ENCODE peak calls at places on chromosome 17, in nine cellular contexts. One of them, this sample, is unnamed.

GRCh38 chr17:20072692-20072992 is 63.5 kb downstream of the SPECC1 start:
- DNase-seq in glutamatergic neuron: no peak
- DNase-seq in dorsolateral prefrontal cortex: no peak
- DNase-seq in fibroblast of the aortic adventitia: no peak
- DNase-seq in heart left ventricle: no peak
- DNase-seq in sigmoid colon: no peak
- DNase-seq in GM12878: no peak
- DNase-seq in HFFc6: no peak
- DNase-seq in neural crest cell: no peak
- DNase-seq in this sample: no peak

GRCh38 chr17:44878627-44879221 is 20.5 kb downstream of the EFTUD2 start:
- DNase-seq in glutamatergic neuron: peak; percentile 43
- DNase-seq in dorsolateral prefrontal cortex: no peak
- DNase-seq in fibroblast of the aortic adventitia: peak; percentile 59
- DNase-seq in heart left ventricle: no peak
- DNase-seq in sigmoid colon: no peak
- DNase-seq in GM12878: no peak
- DNase-seq in HFFc6: peak; percentile 34
- DNase-seq in neural crest cell: peak; percentile 28
- DNase-seq in this sample: no peak

GRCh38 chr17:55660171-55660886 is 62.3 kb downstream of the TMEM100 start:
- DNase-seq in glutamatergic neuron: no peak
- DNase-seq in dorsolateral prefrontal cortex: no peak
- DNase-seq in fibroblast of the aortic adventitia: peak; percentile 35
- DNase-seq in heart left ventricle: no peak
- DNase-seq in sigmoid colon: no peak
- DNase-seq in GM12878: no peak
- DNase-seq in HFFc6: no peak
- DNase-seq in neural crest cell: no peak
- DNase-seq in this sample: no peak

GRCh38 chr17:81527591-81528383 is at the start of gene FSCN2:
- DNase-seq in glutamatergic neuron: peak; percentile 25
- DNase-seq in dorsolateral prefrontal cortex: no peak
- DNase-seq in fibroblast of the aortic adventitia: no peak
- DNase-seq in heart left ventricle: no peak
- DNase-seq in sigmoid colon: no peak
- DNase-seq in GM12878: no peak
- DNase-seq in HFFc6: no peak
- DNase-seq in neural crest cell: no peak
- DNase-seq in this sample: no peak

GRCh38 chr17:47649972-47650524 is 329 bp downstream of the KPNB1 start:
- DNase-seq in glutamatergic neuron: no peak
- DNase-seq in dorsolateral prefrontal cortex: no peak
- DNase-seq in fibroblast of the aortic adventitia: no peak
- DNase-seq in heart left ventricle: no peak
- DNase-seq in sigmoid colon: no peak
- DNase-seq in GM12878: no peak
- DNase-seq in HFFc6: peak; percentile 9
- DNase-seq in neural crest cell: no peak
- DNase-seq in this sample: no peak

GRCh38 chr17:74045608-74046007 is 157.9 kb upstream of the RPL38 start:
- DNase-seq in glutamatergic neuron: no peak
- DNase-seq in dorsolateral prefrontal cortex: no peak
- DNase-seq in fibroblast of the aortic adventitia: no peak
- DNase-seq in heart left ventricle: no peak
- DNase-seq in sigmoid colon: no peak
- DNase-seq in GM12878: no peak
- DNase-seq in HFFc6: no peak
- DNase-seq in neural crest cell: no peak
- DNase-seq in this sample: no peak

GRCh38 chr17:3400008-3400407 is 1.8 kb upstream of the OR1E1 start:
- DNase-seq in glutamatergic neuron: no peak
- DNase-seq in dorsolateral prefrontal cortex: no peak
- DNase-seq in fibroblast of the aortic adventitia: no peak
- DNase-seq in heart left ventricle: no peak
- DNase-seq in sigmoid colon: no peak
- DNase-seq in GM12878: no peak
- DNase-seq in HFFc6: no peak
- DNase-seq in neural crest cell: no peak
- DNase-seq in this sample: no peak

GRCh38 chr17:45889579-45889978 is 4.8 kb upstream of the MAPT start:
- DNase-seq in glutamatergic neuron: no peak
- DNase-seq in dorsolateral prefrontal cortex: no peak
- DNase-seq in fibroblast of the aortic adventitia: no peak
- DNase-seq in heart left ventricle: no peak
- DNase-seq in sigmoid colon: no peak
- DNase-seq in GM12878: no peak
- DNase-seq in HFFc6: no peak
- DNase-seq in neural crest cell: no peak
- DNase-seq in this sample: no peak

GRCh38 chr17:69828087-69828486 is 246.9 kb upstream of the KCNJ16 start:
- DNase-seq in glutamatergic neuron: no peak
- DNase-seq in dorsolateral prefrontal cortex: no peak
- DNase-seq in fibroblast of the aortic adventitia: peak; percentile 56
- DNase-seq in heart left ventricle: peak; percentile 53
- DNase-seq in sigmoid colon: no peak
- DNase-seq in GM12878: no peak
- DNase-seq in HFFc6: peak; percentile 40
- DNase-seq in neural crest cell: no peak
- DNase-seq in this sample: no peak

GRCh38 chr17:34858941-34859562 is 102.2 kb downstream of the CCT6B start:
- DNase-seq in glutamatergic neuron: no peak
- DNase-seq in dorsolateral prefrontal cortex: no peak
- DNase-seq in fibroblast of the aortic adventitia: no peak
- DNase-seq in heart left ventricle: no peak
- DNase-seq in sigmoid colon: no peak
- DNase-seq in GM12878: no peak
- DNase-seq in HFFc6: no peak
- DNase-seq in neural crest cell: no peak
- DNase-seq in this sample: no peak

GRCh38 chr17:35315283-35315682 is 58.1 kb downstream of the SLFN11 start:
- DNase-seq in glutamatergic neuron: no peak
- DNase-seq in dorsolateral prefrontal cortex: no peak
- DNase-seq in fibroblast of the aortic adventitia: peak; percentile 95
- DNase-seq in heart left ventricle: no peak
- DNase-seq in sigmoid colon: no peak
- DNase-seq in GM12878: no peak
- DNase-seq in HFFc6: peak; percentile 88
- DNase-seq in neural crest cell: no peak
- DNase-seq in this sample: no peak

GRCh38 chr17:44219126-44219635 is 294 bp downstream of the UBTF start:
- DNase-seq in glutamatergic neuron: peak; percentile 77
- DNase-seq in dorsolateral prefrontal cortex: peak; percentile 75
- DNase-seq in fibroblast of the aortic adventitia: peak; percentile 54
- DNase-seq in heart left ventricle: peak; percentile 70
- DNase-seq in sigmoid colon: peak; percentile 82
- DNase-seq in GM12878: no peak
- DNase-seq in HFFc6: no peak
- DNase-seq in neural crest cell: no peak
- DNase-seq in this sample: no peak

GRCh38 chr17:66687570-66688284 is 147.2 kb upstream of the CACNG5 start:
- DNase-seq in glutamatergic neuron: no peak
- DNase-seq in dorsolateral prefrontal cortex: no peak
- DNase-seq in fibroblast of the aortic adventitia: no peak
- DNase-seq in heart left ventricle: no peak
- DNase-seq in sigmoid colon: no peak
- DNase-seq in GM12878: no peak
- DNase-seq in HFFc6: no peak
- DNase-seq in neural crest cell: no peak
- DNase-seq in this sample: no peak

GRCh38 chr17:28774206-28774605 is 30.4 kb downstream of the TRAF4 start:
- DNase-seq in glutamatergic neuron: no peak
- DNase-seq in dorsolateral prefrontal cortex: no peak
- DNase-seq in fibroblast of the aortic adventitia: no peak
- DNase-seq in heart left ventricle: no peak
- DNase-seq in sigmoid colon: no peak
- DNase-seq in GM12878: no peak
- DNase-seq in HFFc6: no peak
- DNase-seq in neural crest cell: no peak
- DNase-seq in this sample: no peak

GRCh38 chr17:64115871-64116534 is 13.9 kb downstream of the ERN1 start:
- DNase-seq in glutamatergic neuron: no peak
- DNase-seq in dorsolateral prefrontal cortex: no peak
- DNase-seq in fibroblast of the aortic adventitia: peak; percentile 97
- DNase-seq in heart left ventricle: no peak
- DNase-seq in sigmoid colon: no peak
- DNase-seq in GM12878: no peak
- DNase-seq in HFFc6: peak; percentile 84
- DNase-seq in neural crest cell: no peak
- DNase-seq in this sample: no peak

GRCh38 chr17:16304832-16305231 is 48.4 kb downstream of the CENPV start:
- DNase-seq in glutamatergic neuron: no peak
- DNase-seq in dorsolateral prefrontal cortex: no peak
- DNase-seq in fibroblast of the aortic adventitia: peak; percentile 15
- DNase-seq in heart left ventricle: no peak
- DNase-seq in sigmoid colon: no peak
- DNase-seq in GM12878: no peak
- DNase-seq in HFFc6: no peak
- DNase-seq in neural crest cell: peak; percentile 17
- DNase-seq in this sample: no peak
- TF ChIP-seq CTCF in glutamatergic neuron: peak; percentile 40
- TF ChIP-seq CTCF in dorsolateral prefrontal cortex: no peak
- TF ChIP-seq CTCF in fibroblast of the aortic adventitia: peak; percentile 46
- TF ChIP-seq CTCF in heart left ventricle: peak; percentile 22
- TF ChIP-seq CTCF in sigmoid colon: no peak
- TF ChIP-seq CTCF in GM12878: peak; percentile 51
- TF ChIP-seq CTCF in HFFc6: peak; percentile 65
- TF ChIP-seq CTCF in neural crest cell: peak; percentile 61
- TF ChIP-seq CTCF in this sample: no peak

GRCh38 chr17:49859991-49860953 is 12.4 kb upstream of the TAC4 start:
- DNase-seq in glutamatergic neuron: no peak
- DNase-seq in dorsolateral prefrontal cortex: no peak
- DNase-seq in fibroblast of the aortic adventitia: no peak
- DNase-seq in heart left ventricle: no peak
- DNase-seq in sigmoid colon: no peak
- DNase-seq in GM12878: no peak
- DNase-seq in HFFc6: no peak
- DNase-seq in neural crest cell: no peak
- DNase-seq in this sample: no peak
- TF ChIP-seq CTCF in glutamatergic neuron: no peak
- TF ChIP-seq CTCF in dorsolateral prefrontal cortex: no peak
- TF ChIP-seq CTCF in fibroblast of the aortic adventitia: no peak
- TF ChIP-seq CTCF in heart left ventricle: no peak
- TF ChIP-seq CTCF in sigmoid colon: no peak
- TF ChIP-seq CTCF in GM12878: no peak
- TF ChIP-seq CTCF in HFFc6: no peak
- TF ChIP-seq CTCF in neural crest cell: no peak
- TF ChIP-seq CTCF in this sample: no peak

DNA sequence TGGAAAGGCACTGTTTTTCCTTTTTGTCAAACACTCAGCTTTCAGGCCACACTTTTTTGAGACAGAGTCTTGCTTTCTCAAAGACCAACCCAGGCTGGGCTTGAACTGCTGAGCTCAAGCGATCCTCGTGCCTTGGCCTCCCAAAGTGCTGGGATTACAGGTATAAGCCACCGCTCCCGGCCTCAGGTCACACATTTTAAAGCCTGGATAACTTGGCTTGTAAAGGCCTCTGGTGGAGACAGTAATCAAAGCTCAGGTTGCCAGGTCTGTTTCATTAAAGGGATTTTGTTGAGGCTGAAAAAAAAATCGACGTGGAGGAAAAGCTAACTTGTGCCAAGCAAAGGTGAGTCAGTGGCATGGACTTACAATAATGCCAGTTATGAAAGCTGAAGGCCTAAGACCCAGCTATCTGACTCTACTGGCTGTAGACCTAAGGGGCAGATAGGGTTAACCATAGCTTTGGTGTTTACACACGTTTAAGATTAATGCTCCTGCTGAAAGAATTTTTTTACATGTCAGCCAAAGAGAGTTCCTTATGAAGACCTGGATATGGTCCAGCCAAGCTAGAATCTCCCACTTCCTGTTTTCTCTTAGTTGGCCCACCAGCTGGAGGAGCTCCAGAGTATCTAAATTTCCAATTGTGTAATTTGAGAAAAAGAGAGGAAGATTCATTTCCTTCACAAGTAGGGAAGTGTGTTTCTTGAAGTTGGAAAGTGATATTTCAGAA is 910 bp downstream of the NBR1 start:
- DNase-seq in glutamatergic neuron: no peak
- DNase-seq in dorsolateral prefrontal cortex: no peak
- DNase-seq in fibroblast of the aortic adventitia: peak; percentile 95
- DNase-seq in heart left ventricle: peak; percentile 47
- DNase-seq in sigmoid colon: peak; percentile 80
- DNase-seq in GM12878: no peak
- DNase-seq in HFFc6: peak; percentile 97
- DNase-seq in neural crest cell: no peak
- DNase-seq in this sample: no peak
- TF ChIP-seq CTCF in glutamatergic neuron: no peak
- TF ChIP-seq CTCF in dorsolateral prefrontal cortex: no peak
- TF ChIP-seq CTCF in fibroblast of the aortic adventitia: peak; percentile 22
- TF ChIP-seq CTCF in heart left ventricle: peak; percentile 8
- TF ChIP-seq CTCF in sigmoid colon: no peak
- TF ChIP-seq CTCF in GM12878: peak; percentile 27
- TF ChIP-seq CTCF in HFFc6: peak; percentile 55
- TF ChIP-seq CTCF in neural crest cell: no peak
- TF ChIP-seq CTCF in this sample: no peak

GRCh38 chr17:40560592-40561293 is 4.5 kb downstream of the CCR7 start:
- DNase-seq in glutamatergic neuron: no peak
- DNase-seq in dorsolateral prefrontal cortex: no peak
- DNase-seq in fibroblast of the aortic adventitia: no peak
- DNase-seq in heart left ventricle: no peak
- DNase-seq in sigmoid colon: no peak
- DNase-seq in GM12878: peak; percentile 96
- DNase-seq in HFFc6: no peak
- DNase-seq in neural crest cell: no peak
- DNase-seq in this sample: no peak
- TF ChIP-seq CTCF in glutamatergic neuron: no peak
- TF ChIP-seq CTCF in dorsolateral prefrontal cortex: no peak
- TF ChIP-seq CTCF in fibroblast of the aortic adventitia: no peak
- TF ChIP-seq CTCF in heart left ventricle: peak; percentile 9
- TF ChIP-seq CTCF in sigmoid colon: no peak
- TF ChIP-seq CTCF in GM12878: no peak
- TF ChIP-seq CTCF in HFFc6: peak; percentile 36
- TF ChIP-seq CTCF in neural crest cell: peak; percentile 3
- TF ChIP-seq CTCF in this sample: no peak

GRCh38 chr17:37518816-37519215 is 29.1 kb downstream of the DUSP14 start:
- DNase-seq in glutamatergic neuron: no peak
- DNase-seq in dorsolateral prefrontal cortex: no peak
- DNase-seq in fibroblast of the aortic adventitia: no peak
- DNase-seq in heart left ventricle: no peak
- DNase-seq in sigmoid colon: no peak
- DNase-seq in GM12878: no peak
- DNase-seq in HFFc6: no peak
- DNase-seq in neural crest cell: no peak
- DNase-seq in this sample: no peak
- TF ChIP-seq CTCF in glutamatergic neuron: no peak
- TF ChIP-seq CTCF in dorsolateral prefrontal cortex: no peak
- TF ChIP-seq CTCF in fibroblast of the aortic adventitia: no peak
- TF ChIP-seq CTCF in heart left ventricle: no peak
- TF ChIP-seq CTCF in sigmoid colon: no peak
- TF ChIP-seq CTCF in GM12878: no peak
- TF ChIP-seq CTCF in HFFc6: peak; percentile 21
- TF ChIP-seq CTCF in neural crest cell: no peak
- TF ChIP-seq CTCF in this sample: no peak